ENCODE peak calls at places on chromosomes 6 and 20, in four cellular contexts. K, S, G and M are unnamed samples.

GRCh38 chr20:47360489-47361267 is 4.2 kb upstream of the ZMYND8 start:
- DNase-seq in K (no peak), S (peak; percentile 98), G (peak; percentile 95), M (peak; percentile 76)

GRCh38 chr6:143863754-143864153 is 520 bp upstream of the ZC2HC1B start:
- DNase-seq in K (no peak), S (no peak), G (no peak), M (no peak)

GRCh38 chr6:97864366-97864765 is 581.4 kb upstream of the MMS22L start:
- DNase-seq in K (no peak), S (no peak), G (no peak), M (no peak)

GRCh38 chr6:170317718-170318117 is 11.2 kb downstream of the FAM120B start:
- DNase-seq in K (no peak), S (no peak), G (no peak), M (no peak)

GRCh38 chr6:137323860-137324259 is 104.7 kb upstream of the IFNGR1 start:
- DNase-seq in K (no peak), S (no peak), G (no peak), M (no peak)

GRCh38 chr6:119339941-119340456 is 9.6 kb downstream of the MAN1A1 start:
- DNase-seq in K (no peak), S (no peak), G (no peak), M (no peak)

GRCh38 chr6:160505970-160506369 is 157.8 kb downstream of the SLC22A3 start:
- DNase-seq in K (no peak), S (no peak), G (peak; percentile 35), M (no peak)

GRCh38 chr6:14763139-14763538 is 482.7 kb upstream of the JARID2 start:
- DNase-seq in K (no peak), S (peak; percentile 84), G (peak; percentile 13), M (no peak)

GRCh38 chr6:30556714-30556963 is 350 bp upstream of the GNL1 start:
- DNase-seq in K (peak; percentile 53), S (no peak), G (no peak), M (no peak)

GRCh38 chr6:132304891-132305305 is 96.4 kb downstream of the MOXD1 start:
- DNase-seq in K (no peak), S (no peak), G (no peak), M (no peak)

GRCh38 chr6:3623451-3624267 is 127.9 kb downstream of the PXDC1 start:
- DNase-seq in K (no peak), S (no peak), G (no peak), M (peak; percentile 57)

GRCh38 chr6:30238178-30238795 is 25.1 kb upstream of the TRIM26 start:
- DNase-seq in K (no peak), S (peak; percentile 31), G (peak; percentile 40), M (no peak)

GRCh38 chr6:87721311-87721710 is 19.3 kb upstream of the AKIRIN2 start:
- DNase-seq in K (no peak), S (no peak), G (peak; percentile 63), M (no peak)

GRCh38 chr6:158624684-158625682 is 19.6 kb downstream of the DYNLT1 start:
- DNase-seq in K (no peak), S (no peak), G (no peak), M (no peak)

GRCh38 chr20:10090588-10091166 is 55.9 kb downstream of the ANKEF1 start:
- DNase-seq in K (no peak), S (peak; percentile 53), G (peak; percentile 71), M (no peak)

GRCh38 chr20:309841-310644 is 12.7 kb downstream of the ZCCHC3 start:
- DNase-seq in K (peak; percentile 96), S (peak; percentile 99), G (peak; percentile 99), M (peak; percentile 97)

GRCh38 chr6:168884646-168885086 is 369.0 kb downstream of the THBS2 start:
- DNase-seq in K (peak; percentile 69), S (peak; percentile 5), G (peak; percentile 58), M (peak; percentile 87)

GRCh38 chr20:62716198-62716940 is 7.7 kb downstream of the NTSR1 start:
- DNase-seq in K (no peak), S (peak; percentile 32), G (peak; percentile 58), M (no peak)

GRCh38 chr20:44728835-44729342 is 13.7 kb downstream of the CCN5 start:
- DNase-seq in K (no peak), S (peak; percentile 68), G (peak; percentile 82), M (no peak)

GRCh38 chr6:135094403-135094821 is 39.8 kb upstream of the HBS1L start:
- DNase-seq in K (no peak), S (peak; percentile 14), G (no peak), M (no peak)

GRCh38 chr6:168016756-168017525 is 19.5 kb downstream of the KIF25 start:
- DNase-seq in K (no peak), S (no peak), G (no peak), M (no peak)

GRCh38 chr6:34146801-34147592 is 1.1 kb upstream of the GRM4 start:
- DNase-seq in K (no peak), S (peak; percentile 7), G (peak; percentile 30), M (no peak)

GRCh38 chr6:154806804-154807203 is 73.6 kb downstream of the SCAF8 start:
- DNase-seq in K (no peak), S (peak; percentile 34), G (no peak), M (no peak)

GRCh38 chr6:88358846-88359245 is 192.7 kb upstream of the CNR1 start:
- DNase-seq in K (no peak), S (no peak), G (peak; percentile 40), M (no peak)

GRCh38 chr20:38123021-38123587 is 42.0 kb downstream of the TGM2 start:
- DNase-seq in K (peak; percentile 7), S (peak; percentile 78), G (peak; percentile 83), M (peak; percentile 29)

GRCh38 chr20:18443841-18444240 is 23.0 kb downstream of the DZANK1 start:
- DNase-seq in K (no peak), S (peak; percentile 19), G (peak; percentile 33), M (no peak)

GRCh38 chr6:40251609-40252008 is 317.3 kb upstream of the MOCS1 start:
- DNase-seq in K (no peak), S (no peak), G (no peak), M (no peak)

GRCh38 chr6:53730767-53731166 is 64.0 kb upstream of the LRRC1 start:
- DNase-seq in K (no peak), S (no peak), G (no peak), M (no peak)

GRCh38 chr6:145339089-145339488 is 396.2 kb downstream of the EPM2A start:
- DNase-seq in K (no peak), S (no peak), G (no peak), M (no peak)

GRCh38 chr6:145332001-145332400 is 403.3 kb downstream of the EPM2A start:
- DNase-seq in K (no peak), S (no peak), G (no peak), M (no peak)

DNA sequence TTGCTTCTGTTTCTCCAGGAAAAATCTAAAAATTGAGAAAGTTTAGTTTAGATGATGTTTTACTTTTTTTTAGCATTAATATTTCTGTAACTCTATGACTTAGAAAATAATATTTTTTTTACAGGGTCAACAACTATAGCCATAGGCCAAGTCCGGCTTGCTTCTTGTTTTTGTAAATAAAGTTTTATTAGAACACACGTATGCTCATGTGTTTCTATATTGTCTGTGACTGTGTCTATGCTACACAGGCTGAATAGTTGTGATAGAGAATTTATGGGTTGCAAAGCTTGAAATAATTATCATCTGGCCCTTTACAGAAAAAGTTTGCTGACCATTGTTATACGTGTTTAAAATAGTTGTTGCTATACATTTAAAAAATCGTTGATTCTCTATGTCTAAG is 399.2 kb downstream of the EPM2A start:
- DNase-seq in K (no peak), S (no peak), G (no peak), M (no peak)
- TF ChIP-seq CTCF in K (no peak), S (no peak), G (no peak), M (no peak)

GRCh38 chr20:53547664-53548239 is 45.9 kb downstream of the ZNF217 start:
- DNase-seq in K (peak; percentile 19), S (peak; percentile 76), G (peak; percentile 81), M (no peak)
- TF ChIP-seq CTCF in K (peak; percentile 86), S (peak; percentile 93), G (peak; percentile 88), M (peak; percentile 95)

DNA sequence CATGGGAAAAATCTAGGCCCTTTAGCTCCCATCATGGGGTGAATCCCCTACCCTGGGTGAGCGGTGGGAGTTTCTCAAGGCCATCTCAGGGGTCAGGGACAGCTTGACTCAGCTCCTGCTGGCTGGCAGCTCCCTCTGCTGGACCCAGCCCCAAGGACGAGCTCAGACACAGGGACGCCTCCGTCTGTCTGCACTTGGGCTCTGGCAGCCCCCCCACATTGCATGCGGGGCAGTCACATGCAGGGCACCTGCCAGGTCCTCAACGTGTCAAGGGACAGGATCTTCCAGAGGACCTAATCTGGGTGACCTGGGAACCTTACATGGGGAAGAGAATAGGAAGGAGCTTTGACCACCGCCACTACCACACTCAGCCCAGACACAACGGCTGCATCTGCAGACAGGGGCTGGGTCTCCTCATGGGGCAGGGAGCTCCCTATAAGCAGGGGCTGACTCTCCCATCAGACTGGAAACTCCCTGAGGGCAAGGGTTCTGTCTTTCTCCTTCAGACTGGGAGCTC is 173.4 kb downstream of the MRPL14 start:
- DNase-seq in K (no peak), S (no peak), G (no peak), M (peak; percentile 69)
- TF ChIP-seq CTCF in K (peak; percentile 44), S (peak; percentile 46), G (peak; percentile 36), M (peak; percentile 58)

GRCh38 chr6:16764188-16764950 is 3.1 kb upstream of the ATXN1 start:
- DNase-seq in K (no peak), S (peak; percentile 76), G (peak; percentile 84), M (no peak)
- TF ChIP-seq CTCF in K (peak; percentile 52), S (peak; percentile 69), G (peak; percentile 62), M (peak; percentile 68)

GRCh38 chr6:115983998-115984397 is 76.7 kb downstream of the FRK start:
- DNase-seq in K (no peak), S (no peak), G (no peak), M (no peak)

GRCh38 chr6:115977220-115977619 is 83.5 kb downstream of the FRK start:
- DNase-seq in K (no peak), S (no peak), G (no peak), M (no peak)

GRCh38 chr6:115984809-115985208 is 75.9 kb downstream of the FRK start:
- DNase-seq in K (no peak), S (no peak), G (no peak), M (no peak)

GRCh38 chr6:115986026-115986425 is 74.7 kb downstream of the FRK start:
- DNase-seq in K (no peak), S (no peak), G (no peak), M (no peak)

DNA sequence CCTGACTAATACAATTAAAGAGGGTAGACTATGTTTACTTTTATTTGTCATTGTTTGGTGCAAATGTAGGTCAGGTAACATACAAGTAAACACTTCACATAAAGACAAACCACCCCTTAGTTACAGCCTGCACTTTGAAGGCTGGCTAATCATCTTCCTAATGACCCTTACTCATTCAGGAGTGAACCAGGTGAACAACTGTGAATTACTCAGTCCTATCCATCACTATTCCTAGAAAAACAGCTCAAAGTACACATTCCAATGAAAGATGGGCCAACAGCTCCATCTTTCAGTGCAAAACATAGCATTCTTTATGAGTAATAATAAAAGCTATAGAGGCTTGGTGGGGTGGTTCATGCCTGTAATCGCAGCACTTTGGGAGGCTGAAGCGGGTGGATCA is 78.2 kb downstream of the FRK start:
- DNase-seq in K (no peak), S (no peak), G (no peak), M (no peak)
- TF ChIP-seq CTCF in K (no peak), S (no peak), G (no peak), M (no peak)

GRCh38 chr6:17280552-17281090 is 540 bp upstream of the RBM24 start:
- DNase-seq in K (peak; percentile 55), S (no peak), G (no peak), M (peak; percentile 73)
- TF ChIP-seq CTCF in K (peak; percentile 21), S (no peak), G (no peak), M (peak; percentile 38)